ENCODE peak calls at places on chromosomes 2 and 18, in ten cellular contexts. H is NAMALWA; K is left ventricle myocardium inferior; G is astrocyte of the spinal cord; B is WTC11; Z is nucleus accumbens; U is HTR-8/SVneo; Q is stimulated activated CD4-positive, alpha-beta T cell treated with anti-CD3 and anti-CD28 coated beads, Interleukin-2, amount 100 ng/mL, for 48 hours; Y is NCI-H446 treated with DMSO at 0.1 percent for 48 hours; L is activated naive CD4-positive, alpha-beta T cell treated with anti-CD3 and anti-CD28 coated beads, Interleukin-2, amount 10 ng/mL, durations not matched to agents 7 days and 5 days. V is an unnamed sample.

GRCh38 chr2:224802407-224802806 is 86.2 kb upstream of the CCDC195 start:
- DNase-seq in H (no peak), K (no peak), G (no peak), B (no peak), Z (no peak), U (peak), Q (no peak), Y (no peak), L (no peak), V (no peak)

GRCh38 chr18:47036298-47036874 is 965 bp upstream of the ELOA2 start:
- DNase-seq in H (peak), K (no peak), G (peak), B (peak), Z (no peak), U (peak), Q (no peak), Y (peak), L (peak), V (peak)

GRCh38 chr2:237214281-237214680 is 128.6 kb downstream of the COPS8 start:
- DNase-seq in H (no peak), K (no peak), G (no peak), B (no peak), Z (no peak), U (no peak), Q (no peak), Y (no peak), L (no peak), V (no peak)

GRCh38 chr2:88711331-88711730 is 19.9 kb downstream of the RPIA start:
- DNase-seq in H (no peak), K (no peak), G (no peak), B (no peak), Z (no peak), U (no peak), Q (no peak), Y (no peak), L (no peak), V (no peak)

GRCh38 chr18:11497585-11497984 is 111.8 kb upstream of the SLC35G4 start:
- DNase-seq in H (no peak), K (no peak), G (no peak), B (no peak), Z (no peak), U (no peak), Q (no peak), Y (no peak), L (no peak), V (no peak)

GRCh38 chr2:241064008-241064801 is 37.9 kb downstream of the MTERF4 start:
- DNase-seq in H (no peak), K (no peak), G (no peak), B (peak), Z (no peak), U (no peak), Q (peak), Y (no peak), L (peak), V (no peak)

GRCh38 chr2:49044680-49045079 is 109.6 kb downstream of the FSHR start:
- DNase-seq in H (no peak), K (no peak), G (no peak), B (no peak), Z (no peak), U (no peak), Q (no peak), Y (no peak), L (no peak), V (peak)

GRCh38 chr18:36583155-36583745 is 245.6 kb downstream of the TPGS2 start:
- DNase-seq in H (no peak), K (no peak), G (no peak), B (peak), Z (no peak), U (no peak), Q (no peak), Y (no peak), L (no peak), V (no peak)

GRCh38 chr18:61203151-61203550 is 130.1 kb upstream of the CDH20 start:
- DNase-seq in H (no peak), K (no peak), G (peak), B (no peak), Z (no peak), U (no peak), Q (no peak), Y (no peak), L (no peak), V (no peak)

GRCh38 chr2:221337957-221338685 is 234.0 kb downstream of the EPHA4 start:
- DNase-seq in H (no peak), K (no peak), G (no peak), B (no peak), Z (no peak), U (no peak), Q (no peak), Y (no peak), L (no peak), V (no peak)

GRCh38 chr2:105455488-105455991 is 56.7 kb upstream of the FHL2 start:
- DNase-seq in H (peak), K (no peak), G (peak), B (no peak), Z (no peak), U (peak), Q (no peak), Y (no peak), L (no peak), V (peak)

GRCh38 chr2:75098856-75099255 is 100.5 kb downstream of the TACR1 start:
- DNase-seq in H (peak), K (no peak), G (peak), B (peak), Z (no peak), U (peak), Q (no peak), Y (no peak), L (no peak), V (peak)

GRCh38 chr2:10454505-10454904 is 6.4 kb upstream of the ODC1 start:
- DNase-seq in H (no peak), K (peak), G (no peak), B (no peak), Z (no peak), U (no peak), Q (no peak), Y (no peak), L (no peak), V (no peak)

GRCh38 chr2:90207454-90208058 is 1516.1 kb downstream of the RPIA start:
- DNase-seq in H (peak), K (no peak), G (no peak), B (no peak), Z (no peak), U (no peak), Q (no peak), Y (no peak), L (no peak), V (peak)

GRCh38 chr2:37897511-37897910 is 27.6 kb upstream of the RMDN2 start:
- DNase-seq in H (no peak), K (no peak), G (no peak), B (no peak), Z (no peak), U (no peak), Q (no peak), Y (no peak), L (no peak), V (no peak)

GRCh38 chr2:150470435-150470834 is 17.0 kb downstream of the RND3 start:
- DNase-seq in H (no peak), K (no peak), G (no peak), B (no peak), Z (no peak), U (no peak), Q (no peak), Y (no peak), L (no peak), V (no peak)

GRCh38 chr2:221817052-221817451 is 244.9 kb upstream of the EPHA4 start:
- DNase-seq in H (no peak), K (no peak), G (peak), B (no peak), Z (no peak), U (peak), Q (no peak), Y (no peak), L (no peak), V (no peak)

GRCh38 chr2:236167297-236168109 is 683 bp downstream of the GBX2 start:
- DNase-seq in H (no peak), K (no peak), G (peak), B (peak), Z (no peak), U (peak), Q (no peak), Y (no peak), L (no peak), V (no peak)

GRCh38 chr2:113977660-113978523 is 88.0 kb downstream of the ACTR3 start:
- DNase-seq in H (peak), K (no peak), G (peak), B (no peak), Z (no peak), U (no peak), Q (no peak), Y (peak), L (no peak), V (peak)

GRCh38 chr2:22011048-22011447 is 887.3 kb downstream of the TDRD15 start:
- DNase-seq in H (no peak), K (no peak), G (no peak), B (no peak), Z (no peak), U (no peak), Q (no peak), Y (no peak), L (no peak), V (no peak)

GRCh38 chr2:215425021-215425782 is 10.7 kb downstream of the FN1 start:
- DNase-seq in H (no peak), K (no peak), G (peak), B (no peak), Z (no peak), U (no peak), Q (no peak), Y (no peak), L (no peak), V (no peak)

GRCh38 chr2:205636549-205636948 is 45.8 kb upstream of the NRP2 start:
- DNase-seq in H (no peak), K (no peak), G (no peak), B (no peak), Z (no peak), U (no peak), Q (no peak), Y (no peak), L (no peak), V (no peak)

GRCh38 chr18:3857544-3857943 is 407.6 kb downstream of the TGIF1 start:
- DNase-seq in H (no peak), K (no peak), G (no peak), B (no peak), Z (no peak), U (no peak), Q (no peak), Y (no peak), L (no peak), V (no peak)

GRCh38 chr2:212354382-212354781 is 184.2 kb downstream of the ERBB4 start:
- DNase-seq in H (no peak), K (no peak), G (no peak), B (no peak), Z (no peak), U (no peak), Q (no peak), Y (no peak), L (no peak), V (no peak)

GRCh38 chr2:150358468-150358807 is 129.0 kb downstream of the RND3 start:
- DNase-seq in H (no peak), K (no peak), G (no peak), B (no peak), Z (no peak), U (no peak), Q (no peak), Y (no peak), L (no peak), V (no peak)